ENCODE peak calls at places on chromosome 14, in nine cellular contexts. Z, A, J, E, Q, T, L, P and U are unnamed samples.

GRCh38 chr14:35879141-35879648 is 53.1 kb downstream of the BRMS1L start:
- DNase-seq in E (peak; percentile 32), Q (no peak), A (no peak), P (no peak), T (peak; percentile 24), Z (no peak), J (peak; percentile 39), L (peak; percentile 65), U (peak; percentile 38)

GRCh38 chr14:51650721-51651387 is 856 bp upstream of the FRMD6 start:
- DNase-seq in L (no peak), T (no peak), J (no peak), P (no peak), A (peak; percentile 33), E (no peak), Q (no peak), Z (no peak), U (no peak)

GRCh38 chr14:71498151-71498734 is 434.0 kb upstream of the RGS6 start:
- DNase-seq in A (no peak), Q (no peak), T (no peak), Z (no peak), E (peak; percentile 33), P (no peak), J (no peak), L (no peak), U (no peak)

GRCh38 chr14:101472518-101472849 is 88.8 kb upstream of the DIO3 start:
- DNase-seq in Z (no peak), P (no peak), E (no peak), J (no peak), A (no peak), L (no peak), Q (no peak), T (no peak), U (no peak)

GRCh38 chr14:21245813-21246212 is 23.4 kb downstream of the HNRNPC start:
- DNase-seq in Z (no peak), A (no peak), Q (no peak), J (no peak), P (no peak), L (no peak), T (no peak), E (no peak), U (no peak)

GRCh38 chr14:95979339-95980042 is 59.7 kb upstream of the C14orf132 start:
- DNase-seq in A (no peak), E (no peak), T (no peak), Z (peak; percentile 54), Q (no peak), P (no peak), L (no peak), J (peak; percentile 10), U (no peak)

GRCh38 chr14:32756775-32757174 is 181.9 kb upstream of the NPAS3 start:
- DNase-seq in L (no peak), J (no peak), E (no peak), T (no peak), Z (no peak), A (no peak), Q (no peak), P (no peak), U (no peak)

GRCh38 chr14:23378612-23379220 is 1.9 kb downstream of the CMTM5 start:
- DNase-seq in J (no peak), T (no peak), Q (no peak), Z (no peak), E (no peak), P (no peak), L (no peak), A (no peak), U (no peak)

GRCh38 chr14:90620540-90621204 is 195.6 kb downstream of the TTC7B start:
- DNase-seq in T (no peak), P (no peak), Q (no peak), L (no peak), E (no peak), J (no peak), A (no peak), Z (no peak), U (no peak)

GRCh38 chr14:35932136-35932535 is 106.0 kb downstream of the BRMS1L start:
- DNase-seq in E (no peak), Z (no peak), L (no peak), A (no peak), P (no peak), T (no peak), J (no peak), Q (no peak), U (no peak)